ENCODE peak calls at places on chromosomes 11 and 22, in six cellular contexts. I is trophoblast cell, P is A549, K is DND-41, R is neural progenitor cell, A is neuronal stem cell. W is an unnamed sample.

GRCh38 chr11:6817668-6818067 is 18.2 kb upstream of the OR6A2 start:
- DNase-seq in A (no peak), R (peak; percentile 68), K (no peak), I (peak; percentile 16), P (no peak), W (peak; percentile 4)

GRCh38 chr22:36197065-36197440 is 4.6 kb downstream of the APOL4 start:
- DNase-seq in R (peak; percentile 100), P (no peak), K (peak; percentile 37), I (peak; percentile 21), A (peak; percentile 79), W (no peak)

GRCh38 chr11:114077482-114078305 is 18.2 kb downstream of the ZBTB16 start:
- DNase-seq in K (no peak), I (no peak), R (no peak), A (no peak), P (no peak), W (no peak)

GRCh38 chr11:114774599-114775365 is 96.5 kb downstream of the NXPE2 start:
- DNase-seq in P (peak; percentile 7), R (peak; percentile 88), A (peak; percentile 87), I (peak; percentile 60), K (peak; percentile 9), W (peak; percentile 13)

GRCh38 chr11:5891216-5891800 is 1.7 kb upstream of the OR52E5 start:
- DNase-seq in P (peak; percentile 2), R (no peak), A (no peak), K (no peak), I (peak; percentile 40), W (no peak)

GRCh38 chr22:47629273-47629711 is 866.8 kb downstream of the TBC1D22A start:
- DNase-seq in K (no peak), I (no peak), P (no peak), A (no peak), R (no peak), W (no peak)

GRCh38 chr11:45152740-45153595 is 6.5 kb downstream of the PRDM11 start:
- DNase-seq in K (no peak), R (no peak), A (no peak), I (no peak), P (no peak), W (no peak)

GRCh38 chr11:8699903-8700302 is 17.3 kb downstream of the RPL27A start:
- DNase-seq in K (no peak), R (peak; percentile 15), A (no peak), I (no peak), P (no peak), W (peak; percentile 50)

GRCh38 chr11:77126861-77127673 is 979 bp upstream of the MYO7A start:
- DNase-seq in K (peak; percentile 33), A (peak; percentile 64), I (peak; percentile 50), R (peak; percentile 76), P (peak; percentile 63), W (peak; percentile 59)

DNA sequence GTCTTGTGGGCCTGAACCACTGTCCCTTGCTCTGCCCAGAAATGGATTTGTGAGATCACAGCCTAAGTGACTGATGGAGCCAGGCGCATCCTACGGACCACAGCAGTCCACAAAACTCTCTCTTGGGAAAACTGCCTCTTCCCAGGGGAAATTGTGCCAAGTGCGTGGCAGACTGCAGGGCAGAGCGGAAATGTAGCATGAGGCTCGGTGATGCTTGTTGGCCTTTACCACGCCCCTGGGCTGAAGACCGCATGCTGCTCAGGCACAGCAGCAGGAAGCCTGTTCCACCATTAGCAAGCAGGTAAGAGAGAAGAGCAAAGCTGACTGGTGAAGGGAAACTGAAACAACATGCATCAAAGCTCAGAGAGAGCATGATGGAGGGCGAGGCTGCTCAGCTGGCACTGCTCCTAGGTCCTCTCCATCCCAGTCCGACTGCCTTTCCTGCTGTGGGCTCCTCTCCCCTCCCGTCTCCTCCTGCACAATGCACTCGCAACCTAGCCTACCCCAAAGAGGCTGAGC is 26.5 kb upstream of the SCARF2 start:
- DNase-seq in P (no peak), K (no peak), R (no peak), A (no peak), I (no peak), W (no peak)
- H3K4me2 ChIP-seq in P (no peak overlapping the region), K (no peak overlapping the region), R (no peak overlapping the region), A (no peak overlapping the region), I (no peak overlapping the region), W (no peak overlapping the region)

DNA sequence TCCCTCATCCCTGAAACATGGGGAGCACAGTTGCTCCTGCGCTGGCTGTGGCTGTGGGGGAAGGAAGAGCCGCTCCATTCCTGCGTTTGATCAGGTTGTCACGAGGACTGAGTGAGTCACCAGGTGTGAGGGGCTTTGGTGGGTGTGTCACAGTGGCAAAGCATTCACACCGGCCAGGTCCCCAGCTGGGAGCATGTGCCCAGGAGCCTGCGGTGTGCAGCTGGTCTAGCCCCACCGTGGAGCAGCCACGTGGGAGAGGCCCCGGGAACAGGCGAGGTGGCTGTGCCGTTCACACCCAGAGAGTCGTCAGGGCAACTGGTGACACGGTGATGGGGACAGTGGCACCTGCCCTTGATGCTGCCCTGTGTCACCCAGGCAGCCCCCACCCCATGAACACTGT is 47.6 kb upstream of the PPARA start:
- DNase-seq in A (no peak), K (no peak), P (no peak), I (no peak), R (no peak), W (no peak)
- H3K27ac ChIP-seq in A (no peak overlapping the region), K (no peak overlapping the region), P (peak overlapping the region; percentile 93), I (no peak overlapping the region), R (no peak overlapping the region), W (no peak overlapping the region)

DNA sequence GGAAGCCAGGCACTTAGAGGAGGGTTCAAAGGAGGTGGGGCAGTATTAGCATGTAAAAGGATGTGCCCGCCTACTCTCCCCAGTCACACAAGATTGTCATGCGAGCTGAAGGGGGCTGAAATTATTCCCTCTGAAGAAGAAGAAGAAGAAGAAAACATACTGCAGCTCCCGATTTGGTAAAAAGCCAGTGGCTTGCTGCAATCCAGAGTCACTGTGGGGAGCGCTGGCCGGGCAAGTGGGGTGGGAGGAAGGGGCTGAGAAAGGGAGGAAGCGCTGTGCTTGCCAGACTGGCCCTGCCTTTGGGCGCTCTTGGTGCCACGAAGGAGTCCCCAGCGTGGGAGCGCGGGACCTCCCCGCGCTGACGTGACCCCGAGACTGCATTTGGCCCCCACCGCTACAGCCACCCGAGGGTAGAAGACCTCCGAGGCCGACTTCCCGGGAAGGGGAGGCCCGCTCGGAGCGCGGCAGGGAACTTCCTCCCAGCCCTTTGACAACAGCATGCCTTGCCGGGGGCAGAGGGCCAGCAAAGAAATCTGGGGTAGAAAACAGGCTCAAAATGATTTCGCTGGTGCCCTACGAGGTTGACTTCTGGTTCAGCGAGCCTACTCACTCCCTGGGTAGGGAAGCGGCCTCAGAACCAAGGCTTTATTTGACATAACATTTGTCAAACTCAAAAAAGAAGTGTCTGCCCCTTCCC is 906.3 kb downstream of the DLG2 start:
- DNase-seq in I (no peak), K (no peak), P (no peak), A (peak; percentile 20), R (peak; percentile 53), W (no peak)
- H3K4me2 ChIP-seq in I (peak overlapping the region; percentile 96), K (no peak overlapping the region), P (peak overlapping the region; percentile 52), A (peak overlapping the region; percentile 59), R (peak overlapping the region; percentile 81), W (no peak overlapping the region)

GRCh38 chr22:24119476-24119875 is 61.8 kb upstream of the SUSD2 start:
- DNase-seq in A (no peak), K (no peak), I (no peak), P (no peak), R (no peak), W (no peak)
- H3K27ac ChIP-seq in A (no peak overlapping the region), K (no peak overlapping the region), I (no peak overlapping the region), P (no peak overlapping the region), R (no peak overlapping the region), W (no peak overlapping the region)

GRCh38 chr22:28791124-28791523 is 9.2 kb downstream of the XBP1 start:
- DNase-seq in R (no peak), P (no peak), I (no peak), A (no peak), K (no peak), W (no peak)

GRCh38 chr22:28795071-28795693 is 5.2 kb downstream of the XBP1 start:
- DNase-seq in P (no peak), A (no peak), K (peak; percentile 19), I (no peak), R (no peak), W (no peak)

GRCh38 chr22:28792491-28793383 is 7.6 kb downstream of the XBP1 start:
- DNase-seq in R (no peak), I (peak; percentile 64), P (no peak), A (no peak), K (peak; percentile 73), W (no peak)

GRCh38 chr22:28793976-28794584 is 6.3 kb downstream of the XBP1 start:
- DNase-seq in P (no peak), K (no peak), I (peak; percentile 26), A (no peak), R (no peak), W (no peak)

DNA sequence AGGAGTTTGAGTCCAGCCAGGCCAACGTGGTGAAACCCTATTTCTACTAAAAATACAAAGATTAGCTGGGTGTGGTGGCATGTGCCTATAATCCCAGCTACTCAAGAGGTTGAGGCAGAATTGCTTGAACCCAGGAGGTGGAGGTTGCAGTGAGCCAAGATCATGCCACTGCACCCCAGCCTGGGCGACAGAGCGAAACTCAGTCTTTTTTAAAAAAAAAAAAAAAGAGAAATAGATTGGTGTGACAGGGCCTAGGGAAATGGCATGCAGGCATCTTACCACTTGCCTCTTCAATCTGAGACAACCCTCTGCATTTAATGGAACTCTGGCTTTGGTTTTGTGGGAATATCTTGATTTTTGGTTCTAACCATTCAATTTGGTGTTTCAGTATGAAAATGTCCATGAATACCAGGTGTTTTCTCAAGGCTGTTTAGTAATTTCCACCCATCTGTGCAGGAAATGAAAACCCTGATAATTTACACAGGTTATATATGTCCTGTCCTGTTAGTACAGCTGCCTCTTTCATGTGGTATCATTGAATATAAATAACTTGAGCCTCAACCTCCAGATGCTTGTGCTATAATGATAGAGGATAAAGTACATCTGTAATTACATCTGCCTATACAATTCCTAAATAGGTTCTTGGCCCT is 8.4 kb downstream of the XBP1 start:
- DNase-seq in I (no peak), R (no peak), K (peak; percentile 41), A (no peak), P (no peak), W (no peak)
- H3K4me2 ChIP-seq in I (no peak overlapping the region), R (no peak overlapping the region), K (peak overlapping the region; percentile 47), A (no peak overlapping the region), P (no peak overlapping the region), W (no peak overlapping the region)

GRCh38 chr11:65435981-65436411 is 13.4 kb downstream of the NEAT1 start:
- DNase-seq in K (no peak), P (no peak), A (no peak), I (peak; percentile 56), R (no peak), W (peak; percentile 24)

GRCh38 chr11:65434667-65435179 is 12.1 kb downstream of the NEAT1 start:
- DNase-seq in R (no peak), P (no peak), A (no peak), I (peak; percentile 26), K (no peak), W (no peak)

GRCh38 chr11:65434057-65434666 is 11.6 kb downstream of the NEAT1 start:
- DNase-seq in A (no peak), K (no peak), R (no peak), I (peak; percentile 30), P (no peak), W (no peak)

GRCh38 chr11:65436412-65437032 is 13.9 kb downstream of the NEAT1 start:
- DNase-seq in A (no peak), P (no peak), K (no peak), I (peak; percentile 53), R (no peak), W (no peak)

GRCh38 chr11:65435330-65435931 is 12.8 kb downstream of the NEAT1 start:
- DNase-seq in R (no peak), P (no peak), K (no peak), A (no peak), I (peak; percentile 17), W (no peak)
- H3K27ac ChIP-seq in R (no peak overlapping the region), P (peak overlapping the region; percentile 73), K (no peak overlapping the region), A (no peak overlapping the region), I (no peak overlapping the region), W (peak overlapping the region; percentile 11)

W was measured in PC-9.